ENCODE peak calls at places on chromosomes 7 and 10, in seven cellular contexts. C is fibroblast of lung, H is GM23248, N is IMR-90, E is cardiac muscle cell, M is astrocyte, S is HCT116. K is an unnamed sample.

GRCh38 chr7:142321391-142321790 is 63.5 kb upstream of the PRSS58 start:
- DNase-seq in C (no peak), H (no peak), N (no peak), E (no peak), M (no peak), S (no peak), K (no peak)

GRCh38 chr7:23696916-23697441 is 13.0 kb upstream of the STK31 start:
- DNase-seq in C (peak; percentile 29), H (peak; percentile 58), N (peak; percentile 46), E (peak; percentile 72), M (peak; percentile 14), S (peak; percentile 76), K (peak; percentile 55)

GRCh38 chr10:131266936-131267813 is 44.3 kb downstream of the TCERG1L start:
- DNase-seq in C (no peak), H (no peak), N (no peak), E (no peak), M (no peak), S (no peak), K (no peak)

GRCh38 chr10:79229830-79230562 is 117.3 kb upstream of the PPIF start:
- DNase-seq in C (no peak), H (no peak), N (peak; percentile 46), E (no peak), M (no peak), S (no peak), K (no peak)

GRCh38 chr7:123711832-123712293 is 36.9 kb downstream of the WASL start:
- DNase-seq in C (peak; percentile 13), H (peak; percentile 9), N (no peak), E (no peak), M (no peak), S (no peak), K (no peak)

GRCh38 chr10:14601872-14602725 is 172.6 kb downstream of the FAM107B start:
- DNase-seq in C (peak; percentile 86), H (peak; percentile 88), N (peak; percentile 84), E (peak; percentile 60), M (peak; percentile 84), S (peak; percentile 52), K (no peak)

GRCh38 chr7:44897299-44897698 is 12.0 kb upstream of the PURB start:
- DNase-seq in C (no peak), H (no peak), N (no peak), E (peak; percentile 22), M (peak; percentile 6), S (no peak), K (no peak)

GRCh38 chr10:93876391-93876790 is 17.4 kb upstream of the SLC35G1 start:
- DNase-seq in C (peak; percentile 50), H (peak; percentile 63), N (peak; percentile 27), E (no peak), M (peak; percentile 34), S (no peak), K (no peak)

GRCh38 chr7:15607541-15608210 is 45.9 kb upstream of the AGMO start:
- DNase-seq in C (no peak), H (no peak), N (no peak), E (peak; percentile 3), M (no peak), S (no peak), K (no peak)

GRCh38 chr10:74683621-74684114 is 142.7 kb upstream of the KAT6B start:
- DNase-seq in C (no peak), H (no peak), N (peak; percentile 10), E (peak; percentile 5), M (no peak), S (no peak), K (no peak)

GRCh38 chr7:142188846-142189245 is 69.0 kb downstream of the PRSS58 start:
- DNase-seq in C (no peak), H (peak; percentile 27), N (no peak), E (no peak), M (no peak), S (peak; percentile 16), K (no peak)

GRCh38 chr7:28847681-28848080 is 110.4 kb downstream of the TRIL start:
- DNase-seq in C (no peak), H (peak; percentile 46), N (no peak), E (no peak), M (no peak), S (no peak), K (no peak)

GRCh38 chr7:7219216-7219615 is 36.9 kb downstream of the C1GALT1 start:
- DNase-seq in C (no peak), H (no peak), N (no peak), E (peak; percentile 42), M (no peak), S (no peak), K (no peak)

GRCh38 chr10:6044651-6045599 is 17.2 kb downstream of the IL2RA start:
- DNase-seq in C (no peak), H (no peak), N (no peak), E (no peak), M (no peak), S (no peak), K (no peak)

GRCh38 chr7:8065356-8065813 is 96.8 kb downstream of the GLCCI1 start:
- DNase-seq in C (peak; percentile 98), H (peak; percentile 80), N (peak; percentile 88), E (peak; percentile 81), M (peak; percentile 98), S (no peak), K (peak; percentile 62)

GRCh38 chr10:74371696-74372095 is 220.7 kb downstream of the ADK start:
- DNase-seq in C (peak; percentile 81), H (no peak), N (peak; percentile 51), E (peak; percentile 72), M (peak; percentile 78), S (no peak), K (peak; percentile 60)

GRCh38 chr10:62637249-62638061 is 167.1 kb upstream of the ADO start:
- DNase-seq in C (peak; percentile 57), H (peak; percentile 79), N (peak; percentile 61), E (peak; percentile 62), M (peak; percentile 41), S (no peak), K (no peak)

GRCh38 chr10:33421789-33422188 is 87.3 kb upstream of the NRP1 start:
- DNase-seq in C (peak; percentile 97), H (peak; percentile 97), N (peak; percentile 93), E (peak; percentile 92), M (peak; percentile 96), S (no peak), K (peak; percentile 68)

GRCh38 chr10:27099916-27100799 is at the start of gene ANKRD26:
- DNase-seq in C (peak; percentile 92), H (peak; percentile 100), N (peak; percentile 97), E (peak; percentile 98), M (peak; percentile 82), S (peak; percentile 94), K (peak; percentile 94)

GRCh38 chr10:110455440-110455839 is 42.3 kb upstream of the DUSP5 start:
- DNase-seq in C (no peak), H (no peak), N (no peak), E (no peak), M (no peak), S (no peak), K (no peak)

GRCh38 chr10:86410542-86411124 is 44.0 kb upstream of the GRID1 start:
- DNase-seq in C (peak; percentile 84), H (peak; percentile 72), N (peak; percentile 89), E (peak; percentile 27), M (peak; percentile 79), S (no peak), K (peak; percentile 71)

GRCh38 chr10:33008499-33009243 is 50.6 kb upstream of the ITGB1 start:
- DNase-seq in C (peak; percentile 83), H (peak; percentile 89), N (peak; percentile 92), E (peak; percentile 91), M (peak; percentile 78), S (peak; percentile 71), K (peak; percentile 35)

GRCh38 chr10:30553625-30554442 is 75.7 kb downstream of the LYZL2 start:
- DNase-seq in C (peak; percentile 18), H (peak; percentile 81), N (peak; percentile 11), E (peak; percentile 86), M (no peak), S (no peak), K (no peak)

GRCh38 chr10:70494536-70494935 is 16.0 kb downstream of the PALD1 start:
- DNase-seq in C (peak; percentile 43), H (peak; percentile 47), N (no peak), E (no peak), M (no peak), S (no peak), K (peak; percentile 47)

GRCh38 chr10:72010234-72010992 is 46.2 kb downstream of the CHST3 start:
- DNase-seq in C (no peak), H (peak; percentile 31), N (no peak), E (peak; percentile 43), M (no peak), S (no peak), K (no peak)
- H3K36me3 ChIP-seq in C (peaks cover 10% of the 10 kb centered on the region), H (peaks cover 12% of the 10 kb centered on the region), N (peaks cover 22% of the 10 kb centered on the region), E (no peaks in the 10 kb centered on the region), M (no peaks in the 10 kb centered on the region), S (peaks cover 7% of the 10 kb centered on the region), K (peaks cover 69% of the 10 kb centered on the region)

GRCh38 chr7:155635817-155636216 is 8.6 kb upstream of the RBM33 start:
- DNase-seq in C (no peak), H (no peak), N (no peak), E (no peak), M (no peak), S (no peak), K (no peak)
- H3K9me3 ChIP-seq in C (no peaks in the 10 kb centered on the region), H (peaks cover 7% of the 10 kb centered on the region), N (peaks cover 16% of the 10 kb centered on the region), E (no peaks in the 10 kb centered on the region), M (peaks cover 25% of the 10 kb centered on the region), S (no peaks in the 10 kb centered on the region), K (peaks cover 1% of the 10 kb centered on the region)

GRCh38 chr10:43846187-43846680 is 197.6 kb upstream of the ZNF32 start:
- DNase-seq in C (peak; percentile 54), H (peak; percentile 78), N (peak; percentile 57), E (peak; percentile 61), M (peak; percentile 44), S (no peak), K (peak; percentile 97)
- H3K36me3 ChIP-seq in C (no peaks in the 10 kb centered on the region), H (no peaks in the 10 kb centered on the region), N (no peaks in the 10 kb centered on the region), E (no peaks in the 10 kb centered on the region), M (no peaks in the 10 kb centered on the region), S (no peaks in the 10 kb centered on the region), K (no peaks in the 10 kb centered on the region)

DNA sequence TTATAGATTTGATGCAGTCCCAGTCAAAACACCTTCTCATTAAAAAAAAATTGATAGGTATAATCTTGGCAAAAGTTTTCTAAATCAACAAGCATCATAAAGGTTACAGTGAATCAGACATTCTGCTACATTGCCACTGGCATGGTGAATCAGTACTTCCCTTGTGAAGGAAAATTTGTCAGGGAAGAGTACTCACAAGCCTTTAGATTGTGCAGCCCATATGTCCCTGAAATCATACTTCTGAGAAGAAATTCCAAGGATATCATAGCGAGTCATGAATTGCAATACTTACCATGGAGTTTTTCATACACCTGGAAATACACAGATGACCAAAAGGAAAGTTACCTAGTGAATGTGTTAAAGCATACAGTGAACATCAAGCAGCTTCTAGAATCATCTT is 17.2 kb downstream of the VSTM2A start:
- DNase-seq in C (no peak), H (no peak), N (no peak), E (no peak), M (no peak), S (no peak), K (no peak)
- H3K9me3 ChIP-seq in C (no peaks in the 10 kb centered on the region), H (no peaks in the 10 kb centered on the region), N (no peaks in the 10 kb centered on the region), E (no peaks in the 10 kb centered on the region), M (no peaks in the 10 kb centered on the region), S (no peaks in the 10 kb centered on the region), K (no peaks in the 10 kb centered on the region)

GRCh38 chr7:156964971-156965370 is 15.5 kb downstream of the NOM1 start:
- DNase-seq in C (no peak), H (no peak), N (no peak), E (no peak), M (no peak), S (no peak), K (no peak)
- H3K36me3 ChIP-seq in C (peaks cover 29% of the 10 kb centered on the region), H (peaks cover 51% of the 10 kb centered on the region), N (peaks cover 69% of the 10 kb centered on the region), E (peaks cover 56% of the 10 kb centered on the region), M (peaks cover 56% of the 10 kb centered on the region), S (peaks cover 65% of the 10 kb centered on the region), K (peaks cover 22% of the 10 kb centered on the region)

GRCh38 chr10:23540401-23540800 is 101.5 kb downstream of the OTUD1 start:
- DNase-seq in C (no peak), H (no peak), N (no peak), E (peak; percentile 17), M (no peak), S (no peak), K (no peak)
- H3K9me3 ChIP-seq in C (no peaks in the 10 kb centered on the region), H (no peaks in the 10 kb centered on the region), N (no peaks in the 10 kb centered on the region), E (no peaks in the 10 kb centered on the region), M (no peaks in the 10 kb centered on the region), S (no peaks in the 10 kb centered on the region), K (no peaks in the 10 kb centered on the region)

K was measured in MG63.